ENCODE peak calls at places on chromosome 9, in six cellular contexts. E is neuronal stem cell, J is uterus, Y is epithelial cell of proximal tubule, K is mammary epithelial cell, S is upper lobe of left lung. C is an unnamed sample.
A peak's percentile ranks its signal among the peaks of the same experiment; 100 is the strongest.

GRCh38 chr9:71966601-71967000 is 55.2 kb downstream of the C9orf85 start:
- DNase-seq in E (no peak), J (no peak), Y (no peak), K (no peak), S (no peak), C (no peak)

GRCh38 chr9:136881691-136882108 is 4.6 kb upstream of the TRAF2 start:
- DNase-seq in E (no peak), J (no peak), Y (no peak), K (peak; percentile 19), S (no peak), C (no peak)

GRCh38 chr9:133761641-133762248 is 23.6 kb upstream of the SARDH start:
- DNase-seq in E (no peak), J (no peak), Y (no peak), K (no peak), S (no peak), C (no peak)

GRCh38 chr9:129322022-129322621 is 144.1 kb upstream of the IER5L start:
- DNase-seq in E (no peak), J (peak; percentile 39), Y (no peak), K (no peak), S (peak; percentile 19), C (no peak)

GRCh38 chr9:86741311-86742215 is 205.7 kb downstream of the GAS1 start:
- DNase-seq in E (no peak), J (no peak), Y (peak; percentile 78), K (peak; percentile 97), S (no peak), C (no peak)

GRCh38 chr9:116450378-116451139 is 236.5 kb upstream of the TRIM32 start:
- DNase-seq in E (no peak), J (no peak), Y (peak; percentile 91), K (no peak), S (peak; percentile 67), C (no peak)

GRCh38 chr9:135243201-135244190 is 156.0 kb downstream of the OLFM1 start:
- DNase-seq in E (no peak), J (no peak), Y (no peak), K (no peak), S (no peak), C (peak; percentile 48)

GRCh38 chr9:98310752-98311392 is 55.4 kb upstream of the TBC1D2 start:
- DNase-seq in E (no peak), J (no peak), Y (no peak), K (no peak), S (no peak), C (peak; percentile 14)

GRCh38 chr9:87659534-87660419 is 66.1 kb upstream of the CTSL start:
- DNase-seq in E (no peak), J (no peak), Y (no peak), K (no peak), S (no peak), C (no peak)

GRCh38 chr9:93111001-93111370 is 15.0 kb downstream of the CARD19 start:
- DNase-seq in E (no peak), J (peak; percentile 8), Y (no peak), K (no peak), S (peak; percentile 21), C (peak; percentile 43)

GRCh38 chr9:134534661-134535080 is 106.9 kb upstream of the COL5A1 start:
- DNase-seq in E (no peak), J (no peak), Y (no peak), K (no peak), S (no peak), C (peak; percentile 50)

GRCh38 chr9:77462066-77462465 is 186.1 kb downstream of the GNA14 start:
- DNase-seq in E (no peak), J (no peak), Y (no peak), K (no peak), S (no peak), C (no peak)

GRCh38 chr9:78986446-78986845 is 585.3 kb upstream of the TLE4 start:
- DNase-seq in E (no peak), J (no peak), Y (no peak), K (no peak), S (no peak), C (no peak)

GRCh38 chr9:129613520-129614175 is 7.3 kb downstream of the C9orf50 start:
- DNase-seq in E (no peak), J (no peak), Y (no peak), K (no peak), S (no peak), C (peak; percentile 80)

GRCh38 chr9:116859763-116860162 is 172.7 kb downstream of the TRIM32 start:
- DNase-seq in E (no peak), J (no peak), Y (no peak), K (peak; percentile 94), S (no peak), C (no peak)

GRCh38 chr9:133768859-133769510 is 30.8 kb upstream of the SARDH start:
- DNase-seq in E (no peak), J (no peak), Y (no peak), K (no peak), S (no peak), C (peak; percentile 46)

GRCh38 chr9:129838707-129839259 is 3.5 kb downstream of the USP20 start:
- DNase-seq in E (no peak), J (no peak), Y (no peak), K (peak; percentile 50), S (no peak), C (no peak)

GRCh38 chr9:88258012-88258411 is 119.7 kb upstream of the SPATA31C2 start:
- DNase-seq in E (no peak), J (peak; percentile 48), Y (peak; percentile 61), K (no peak), S (peak; percentile 37), C (no peak)

GRCh38 chr9:13904746-13905145 is 409.2 kb downstream of the NFIB start:
- DNase-seq in E (no peak), J (no peak), Y (no peak), K (no peak), S (no peak), C (no peak)

GRCh38 chr9:133711428-133712220 is 26.5 kb downstream of the SARDH start:
- DNase-seq in E (no peak), J (no peak), Y (no peak), K (no peak), S (no peak), C (peak; percentile 73)

GRCh38 chr9:73081979-73082657 is 69.5 kb upstream of the ANXA1 start:
- DNase-seq in E (peak; percentile 15), J (no peak), Y (no peak), K (peak; percentile 24), S (no peak), C (no peak)

GRCh38 chr9:134301387-134302129 is 24.7 kb upstream of the RXRA start:
- DNase-seq in E (no peak), J (no peak), Y (no peak), K (peak; percentile 80), S (no peak), C (peak; percentile 44)

GRCh38 chr9:3507395-3508077 is 18.3 kb downstream of the RFX3 start:
- DNase-seq in E (no peak), J (no peak), Y (no peak), K (peak; percentile 8), S (no peak), C (no peak)

GRCh38 chr9:94802795-94803194 is 76.3 kb downstream of the AOPEP start:
- DNase-seq in E (no peak), J (no peak), Y (no peak), K (peak; percentile 81), S (no peak), C (no peak)

GRCh38 chr9:133884907-133885744 is 107.0 kb downstream of the VAV2 start:
- DNase-seq in E (no peak), J (no peak), Y (no peak), K (no peak), S (no peak), C (no peak)

GRCh38 chr9:1939926-1940368 is 75.2 kb upstream of the SMARCA2 start:
- DNase-seq in E (no peak), J (no peak), Y (peak; percentile 1), K (peak; percentile 30), S (peak; percentile 24), C (no peak)

GRCh38 chr9:100639851-100640250 is 62.0 kb downstream of the CAVIN4 start:
- DNase-seq in E (no peak), J (no peak), Y (no peak), K (no peak), S (no peak), C (no peak)

GRCh38 chr9:131411719-131412681 is 18.1 kb downstream of the PRRC2B start:
- DNase-seq in E (no peak), J (no peak), Y (no peak), K (no peak), S (no peak), C (no peak)

GRCh38 chr9:131406567-131407436 is 12.9 kb downstream of the PRRC2B start:
- DNase-seq in E (no peak), J (no peak), Y (no peak), K (no peak), S (no peak), C (peak; percentile 8)

GRCh38 chr9:131407717-131408195 is 13.9 kb downstream of the PRRC2B start:
- DNase-seq in E (no peak), J (peak; percentile 48), Y (no peak), K (peak; percentile 73), S (peak; percentile 77), C (peak; percentile 48)

GRCh38 chr9:131410051-131410491 is 16.2 kb downstream of the PRRC2B start:
- DNase-seq in E (no peak), J (no peak), Y (no peak), K (peak; percentile 66), S (no peak), C (peak; percentile 23)

GRCh38 chr9:131409458-131409992 is 15.6 kb downstream of the PRRC2B start:
- DNase-seq in E (no peak), J (no peak), Y (no peak), K (no peak), S (no peak), C (no peak)
- H3K4me3 ChIP-seq in E (no peak overlapping the region), J (no peak overlapping the region), Y (no peak overlapping the region), K (no peak overlapping the region), S (no peak overlapping the region), C (no peak overlapping the region)

GRCh38 chr9:89435315-89435823 is 62.5 kb downstream of the SEMA4D start:
- DNase-seq in E (peak; percentile 18), J (no peak), Y (no peak), K (peak; percentile 8), S (peak; percentile 88), C (no peak)
- H3K4me3 ChIP-seq in E (no peak overlapping the region), J (no peak overlapping the region), Y (no peak overlapping the region), K (no peak overlapping the region), S (no peak overlapping the region), C (no peak overlapping the region)

GRCh38 chr9:127767405-127767804 is 11.1 kb downstream of the SH2D3C start:
- DNase-seq in E (no peak), J (no peak), Y (no peak), K (no peak), S (no peak), C (no peak)
- H3K4me3 ChIP-seq in E (no peak overlapping the region), J (no peak overlapping the region), Y (no peak overlapping the region), K (no peak overlapping the region), S (peak overlapping the region; percentile 70), C (no peak overlapping the region)

DNA sequence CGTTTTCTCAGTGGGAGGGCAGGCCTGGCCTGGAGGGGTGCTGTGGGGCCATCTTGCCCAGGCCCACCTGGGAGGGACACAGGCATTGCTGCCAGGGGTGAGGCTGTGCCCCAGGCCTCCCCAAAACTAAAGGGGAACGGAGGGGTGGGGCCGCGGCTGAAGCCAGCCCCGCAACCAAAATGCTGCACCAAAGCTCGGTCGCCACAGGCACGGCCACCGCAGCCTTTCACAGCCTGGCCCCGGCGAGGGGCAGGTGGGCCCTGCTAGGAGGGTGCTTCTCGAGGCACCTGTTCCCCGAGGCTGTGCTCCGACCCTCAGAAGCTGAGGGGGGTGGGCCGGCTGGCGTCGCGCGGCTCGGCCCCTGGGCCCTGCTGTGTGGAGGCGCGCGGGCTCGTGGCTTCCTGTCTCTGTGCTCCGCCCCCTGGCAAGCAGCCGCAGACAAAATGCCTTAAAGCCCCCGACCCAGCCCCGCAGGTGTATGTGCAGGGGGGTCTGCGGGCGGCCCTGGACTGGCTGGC is 57.6 kb downstream of the JAK2 start:
- DNase-seq in E (no peak), J (no peak), Y (no peak), K (no peak), S (no peak), C (peak; percentile 78)
- H3K4me3 ChIP-seq in E (peak overlapping the region; percentile 54), J (no peak overlapping the region), Y (peak overlapping the region; percentile 18), K (no peak overlapping the region), S (no peak overlapping the region), C (no peak overlapping the region)

C was measured in aorta.